ENCODE peak calls at places on chromosomes 16 and 17, in ten cellular contexts. G, L, H, D, C, W, B, U, V and P are unnamed samples.

GRCh38 chr17:79942591-79943353 is 92.9 kb downstream of the TBC1D16 start:
- DNase-seq in G (no peak), L (peak), H (no peak), D (no peak), C (no peak), W (no peak), B (peak), U (no peak), V (no peak), P (no peak)

GRCh38 chr16:77212736-77213541 is 13.7 kb downstream of the SYCE1L start:
- DNase-seq in G (peak), L (peak), H (no peak), D (peak), C (peak), W (peak), B (peak), U (no peak), V (peak), P (peak)

GRCh38 chr16:8878523-8878911 is 3.6 kb upstream of the LITAFD start:
- DNase-seq in G (no peak), L (peak), H (peak), D (no peak), C (peak), W (no peak), B (no peak), U (peak), V (no peak), P (no peak)

GRCh38 chr16:75267631-75268264 is 16.3 kb upstream of the BCAR1 start:
- DNase-seq in G (no peak), L (no peak), H (peak), D (peak), C (peak), W (no peak), B (no peak), U (no peak), V (no peak), P (no peak)

GRCh38 chr17:42311240-42312034 is 23.1 kb downstream of the STAT5A start:
- DNase-seq in G (no peak), L (peak), H (no peak), D (peak), C (peak), W (no peak), B (peak), U (peak), V (no peak), P (no peak)

GRCh38 chr17:42387663-42388380 is 420 bp downstream of the STAT3 start:
- DNase-seq in G (peak), L (peak), H (peak), D (peak), C (no peak), W (no peak), B (peak), U (no peak), V (peak), P (peak)

GRCh38 chr16:85555549-85556455 is 57.3 kb upstream of the GSE1 start:
- DNase-seq in G (peak), L (peak), H (peak), D (peak), C (peak), W (peak), B (peak), U (peak), V (no peak), P (no peak)

GRCh38 chr17:9702916-9703780 is 57.8 kb downstream of the USP43 start:
- DNase-seq in G (no peak), L (no peak), H (no peak), D (no peak), C (no peak), W (no peak), B (no peak), U (no peak), V (no peak), P (no peak)

GRCh38 chr17:14301761-14302401 is 1.0 kb downstream of the HS3ST3B1 start:
- DNase-seq in G (peak), L (peak), H (no peak), D (no peak), C (peak), W (no peak), B (peak), U (peak), V (peak), P (peak)

GRCh38 chr16:30011505-30012480 is 966 bp upstream of the DOC2A start:
- DNase-seq in G (no peak), L (no peak), H (no peak), D (no peak), C (no peak), W (no peak), B (no peak), U (no peak), V (no peak), P (no peak)

GRCh38 chr16:86604436-86605220 is 26.3 kb downstream of the FOXL1 start:
- DNase-seq in G (peak), L (no peak), H (no peak), D (no peak), C (no peak), W (peak), B (peak), U (no peak), V (peak), P (no peak)

GRCh38 chr17:64662774-64663367 is 764 bp upstream of the SMURF2 start:
- DNase-seq in G (no peak), L (no peak), H (peak), D (peak), C (no peak), W (no peak), B (no peak), U (no peak), V (no peak), P (no peak)

GRCh38 chr17:49104511-49105074 is 28.0 kb upstream of the B4GALNT2 start:
- DNase-seq in G (no peak), L (no peak), H (no peak), D (no peak), C (peak), W (no peak), B (no peak), U (peak), V (no peak), P (no peak)

GRCh38 chr16:51666821-51667220 is 515.8 kb upstream of the SALL1 start:
- DNase-seq in G (no peak), L (no peak), H (no peak), D (no peak), C (no peak), W (no peak), B (no peak), U (no peak), V (no peak), P (no peak)

GRCh38 chr16:31476305-31477219 is 4.6 kb downstream of the TGFB1I1 start:
- DNase-seq in G (peak), L (no peak), H (peak), D (peak), C (no peak), W (peak), B (peak), U (no peak), V (peak), P (peak)

GRCh38 chr17:80107231-80108021 is 6.0 kb downstream of the GAA start:
- DNase-seq in G (no peak), L (no peak), H (no peak), D (no peak), C (no peak), W (no peak), B (no peak), U (no peak), V (peak), P (no peak)

GRCh38 chr16:87828071-87828971 is 41.0 kb downstream of the SLC7A5 start:
- DNase-seq in G (no peak), L (no peak), H (no peak), D (no peak), C (no peak), W (no peak), B (peak), U (no peak), V (no peak), P (no peak)

GRCh38 chr17:5373112-5373511 is 46.4 kb downstream of the NUP88 start:
- DNase-seq in G (no peak), L (no peak), H (no peak), D (no peak), C (no peak), W (peak), B (no peak), U (no peak), V (no peak), P (no peak)

GRCh38 chr17:3030096-3030495 is 33.3 kb downstream of the OR1D5 start:
- DNase-seq in G (no peak), L (peak), H (no peak), D (no peak), C (peak), W (no peak), B (no peak), U (peak), V (no peak), P (no peak)

GRCh38 chr17:82035488-82035887 is 2.0 kb downstream of the DCXR start:
- DNase-seq in G (no peak), L (no peak), H (no peak), D (no peak), C (no peak), W (no peak), B (no peak), U (no peak), V (no peak), P (no peak)